ENCODE peak calls at places on chromosome 2, in six cellular contexts. W, G, I, J, E and U are unnamed samples.
A peak's percentile ranks its signal among the peaks of the same experiment; 100 is the strongest.

GRCh38 chr2:238938460-238939055 is 90.7 kb downstream of the TWIST2 start:
- DNase-seq in I (peak; percentile 96), E (no peak), W (peak; percentile 98), J (peak; percentile 66), G (peak; percentile 55), U (peak; percentile 36)

GRCh38 chr2:30780776-30781330 is 26.4 kb downstream of the CAPN13 start:
- DNase-seq in I (no peak), E (no peak), G (no peak), J (no peak), W (no peak), U (no peak)

GRCh38 chr2:102238039-102238756 is 51.4 kb downstream of the IL1RL2 start:
- DNase-seq in J (no peak), E (no peak), I (peak; percentile 62), G (no peak), W (peak; percentile 86), U (no peak)

GRCh38 chr2:185187421-185187820 is 551.2 kb upstream of the FSIP2 start:
- DNase-seq in I (no peak), J (no peak), E (no peak), W (no peak), G (no peak), U (no peak)

GRCh38 chr2:192190474-192190873 is 4.3 kb downstream of the TMEFF2 start:
- DNase-seq in I (no peak), E (peak; percentile 19), W (peak; percentile 70), J (no peak), G (no peak), U (no peak)

GRCh38 chr2:201258666-201258999 is 1.7 kb upstream of the CASP8 start:
- DNase-seq in E (no peak), I (no peak), W (no peak), G (no peak), J (no peak), U (no peak)

GRCh38 chr2:3420076-3420848 is 40.8 kb downstream of the TRAPPC12 start:
- DNase-seq in W (no peak), E (no peak), G (no peak), J (no peak), I (no peak), U (no peak)

GRCh38 chr2:30315391-30316055 is 84.2 kb downstream of the LBH start:
- DNase-seq in I (no peak), W (no peak), J (no peak), G (no peak), E (no peak), U (no peak)

GRCh38 chr2:146806295-146807005 is 1038.4 kb upstream of the ACVR2A start:
- DNase-seq in W (peak; percentile 71), E (no peak), G (no peak), I (no peak), J (no peak), U (no peak)

GRCh38 chr2:117958186-117958585 is 55.7 kb downstream of the CCDC93 start:
- DNase-seq in J (no peak), W (peak; percentile 63), I (no peak), G (no peak), E (no peak), U (no peak)

GRCh38 chr2:66813976-66814375 is 379.1 kb downstream of the MEIS1 start:
- DNase-seq in G (no peak), I (no peak), J (no peak), E (no peak), W (no peak), U (no peak)

GRCh38 chr2:96848264-96848663 is 4.4 kb upstream of the ANKRD23 start:
- DNase-seq in E (no peak), G (no peak), I (peak; percentile 34), J (no peak), W (no peak), U (no peak)

GRCh38 chr2:120555066-120555465 is 180.6 kb upstream of the GLI2 start:
- DNase-seq in I (peak; percentile 23), J (no peak), W (no peak), E (no peak), G (no peak), U (no peak)

GRCh38 chr2:127737892-127738291 is 36.6 kb downstream of the SFT2D3 start:
- DNase-seq in W (no peak), E (no peak), G (no peak), I (no peak), J (no peak), U (no peak)

GRCh38 chr2:172007372-172007771 is 7.6 kb downstream of the METAP1D start:
- DNase-seq in E (no peak), J (no peak), G (no peak), W (no peak), I (no peak), U (no peak)

GRCh38 chr2:122750095-122750494 is 994.6 kb downstream of the TSN start:
- DNase-seq in G (no peak), I (no peak), E (no peak), J (no peak), W (no peak), U (no peak)

GRCh38 chr2:172829229-172829628 is 93.6 kb downstream of the RAPGEF4 start:
- DNase-seq in E (no peak), W (no peak), G (no peak), I (no peak), J (no peak), U (no peak)

GRCh38 chr2:28359222-28360065 is 33.2 kb upstream of the FOSL2 start:
- DNase-seq in G (peak; percentile 78), J (peak; percentile 90), W (peak; percentile 55), E (no peak), I (peak; percentile 74), U (no peak)

GRCh38 chr2:232480201-232481190 is 7.1 kb downstream of the ECEL1 start:
- DNase-seq in I (no peak), E (no peak), W (no peak), J (peak; percentile 60), G (peak; percentile 45), U (peak; percentile 6)

GRCh38 chr2:165609672-165610071 is 140.2 kb downstream of the CSRNP3 start:
- DNase-seq in E (no peak), W (no peak), J (no peak), G (no peak), I (no peak), U (no peak)

GRCh38 chr2:233489666-233490065 is 76.9 kb downstream of the USP40 start:
- DNase-seq in J (no peak), G (no peak), E (no peak), I (no peak), W (peak; percentile 35), U (no peak)

GRCh38 chr2:127008265-127008664 is 98.7 kb downstream of the BIN1 start:
- DNase-seq in I (no peak), G (no peak), W (no peak), J (no peak), E (no peak), U (no peak)

GRCh38 chr2:56287974-56288373 is 104.2 kb downstream of the CCDC85A start:
- DNase-seq in I (no peak), W (no peak), E (no peak), J (no peak), G (no peak), U (no peak)

DNA sequence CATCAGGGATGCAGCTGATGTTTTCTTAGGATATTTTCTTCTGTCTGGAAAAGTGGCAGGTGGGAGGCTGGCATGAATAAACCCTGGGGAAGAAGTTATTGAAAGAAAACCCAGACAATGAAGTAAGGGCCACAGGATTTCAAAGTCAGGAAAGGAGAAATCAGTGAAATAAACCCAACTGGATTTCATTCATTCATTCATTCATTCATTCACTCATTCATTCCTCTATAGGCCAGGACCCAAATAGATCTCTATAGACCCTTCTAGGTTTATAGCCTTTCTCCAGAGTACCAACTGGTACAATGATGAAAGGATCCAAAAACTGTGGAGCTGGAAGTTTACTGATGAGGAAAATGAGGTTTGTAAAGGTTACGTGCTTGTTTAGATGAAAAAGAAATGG is 67.3 kb upstream of the DNMT3A start:
- DNase-seq in I (no peak), J (no peak), G (no peak), E (no peak), W (no peak), U (no peak)
- H3K4me1 ChIP-seq in I (no peaks in the 10 kb centered on the region), J (peaks cover 29% of the 10 kb centered on the region), G (no peaks in the 10 kb centered on the region), E (no peaks in the 10 kb centered on the region), W (no peaks in the 10 kb centered on the region), U (peaks cover 7% of the 10 kb centered on the region)

GRCh38 chr2:86045541-86045940 is 60.1 kb downstream of the POLR1A start:
- DNase-seq in E (no peak), W (no peak), I (no peak), J (no peak), G (no peak), U (peak; percentile 11)

GRCh38 chr2:86044614-86045013 is 61.1 kb downstream of the POLR1A start:
- DNase-seq in J (no peak), W (no peak), E (no peak), G (no peak), I (no peak), U (no peak)

GRCh38 chr2:86042256-86043168 is 63.2 kb downstream of the POLR1A start:
- DNase-seq in G (no peak), W (no peak), J (no peak), I (no peak), E (no peak), U (no peak)

GRCh38 chr2:86046985-86047384 is 58.7 kb downstream of the POLR1A start:
- DNase-seq in G (no peak), I (no peak), J (no peak), E (no peak), W (no peak), U (no peak)

DNA sequence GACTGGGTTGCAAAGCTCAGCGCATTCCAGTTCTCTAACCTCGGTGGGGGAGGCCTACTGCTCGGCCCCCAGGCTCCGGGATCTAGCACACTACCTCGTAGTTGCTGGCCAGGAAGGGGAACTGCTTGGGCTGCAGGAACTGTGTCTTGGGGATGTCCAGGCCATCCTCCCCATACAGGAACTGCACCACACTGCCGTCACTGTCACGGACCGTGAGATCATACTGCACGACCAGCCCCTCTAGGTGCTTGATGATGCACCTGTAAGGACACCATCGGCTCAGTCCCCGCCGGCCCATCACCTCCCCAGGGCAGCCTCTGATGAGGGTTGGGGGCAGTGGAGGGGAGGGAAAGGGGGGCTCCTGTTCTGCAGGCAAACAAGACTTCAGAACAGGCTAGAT is 61.6 kb downstream of the POLR1A start:
- DNase-seq in E (no peak), J (no peak), W (no peak), I (no peak), G (no peak), U (no peak)
- H3K4me1 ChIP-seq in E (no peaks in the 10 kb centered on the region), J (peaks cover 10% of the 10 kb centered on the region), W (no peaks in the 10 kb centered on the region), I (peaks cover 4% of the 10 kb centered on the region), G (peaks cover under 1% of the 10 kb centered on the region), U (peaks cover 4% of the 10 kb centered on the region)

GRCh38 chr2:237889016-237889415 is 29.6 kb downstream of the RAMP1 start:
- DNase-seq in W (no peak), J (peak; percentile 22), G (no peak), I (no peak), E (no peak), U (no peak)
- H3K4me1 ChIP-seq in W (peaks cover 5% of the 10 kb centered on the region), J (peaks cover 5% of the 10 kb centered on the region), G (peaks cover 9% of the 10 kb centered on the region), I (no peaks in the 10 kb centered on the region), E (no peaks in the 10 kb centered on the region), U (peaks cover 18% of the 10 kb centered on the region)

DNA sequence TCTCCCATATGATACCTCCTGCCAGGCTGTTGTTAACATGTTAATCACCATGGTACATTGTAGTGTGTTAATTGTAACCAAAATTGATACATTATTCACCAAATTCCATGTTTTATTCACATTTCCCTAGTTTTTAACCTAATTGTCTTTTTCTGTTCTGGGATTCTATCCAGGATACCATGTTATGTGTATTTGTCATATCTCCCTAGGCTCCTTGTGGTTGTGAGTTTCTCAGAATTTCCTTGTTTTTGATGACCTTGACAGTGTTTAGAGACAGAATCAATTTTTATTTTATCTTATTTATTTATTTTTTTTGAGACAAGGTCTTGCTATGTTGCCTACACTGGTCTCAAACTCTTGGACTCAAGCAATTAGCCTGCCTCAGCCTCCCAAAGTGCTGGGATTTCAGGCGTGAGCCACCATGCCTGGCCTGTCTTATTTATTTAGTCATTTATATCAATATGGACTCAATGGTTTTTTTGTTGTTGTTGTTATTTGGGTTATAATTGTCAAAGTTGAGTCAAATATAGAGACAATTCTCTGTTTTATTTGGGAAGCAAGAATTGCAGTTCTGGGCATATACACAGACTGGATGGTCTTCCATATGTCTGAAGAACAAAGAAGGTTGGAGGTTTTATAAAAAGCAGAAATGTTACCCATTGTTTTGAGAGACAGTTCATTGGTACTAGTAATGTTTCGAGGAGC is 42.6 kb downstream of the INPP4A start:
- DNase-seq in E (no peak), I (no peak), W (no peak), J (peak; percentile 21), G (no peak), U (no peak)
- H3K4me1 ChIP-seq in E (no peaks in the 10 kb centered on the region), I (peaks cover 21% of the 10 kb centered on the region), W (no peaks in the 10 kb centered on the region), J (peaks cover 65% of the 10 kb centered on the region), G (peaks cover 13% of the 10 kb centered on the region), U (peaks cover 13% of the 10 kb centered on the region)